ENCODE peak calls at places on chromosomes 2 and 18, in six cellular contexts. Q is BJ, B is psoas muscle, X is SK-N-SH, U is AG04449, J is WERI-Rb-1. V is an unnamed sample.

GRCh38 chr2:216115224-216115582 is 6.1 kb downstream of the XRCC5 start:
- DNase-seq in Q (no peak), B (no peak), X (no peak), U (no peak), J (peak; percentile 24), V (no peak)

GRCh38 chr2:151946856-151947523 is 118.8 kb upstream of the ARL5A start:
- DNase-seq in Q (no peak), B (peak; percentile 13), X (peak; percentile 62), U (no peak), J (peak; percentile 8), V (no peak)

GRCh38 chr2:166384774-166385173 is 9.0 kb upstream of the SCN9A start:
- DNase-seq in Q (no peak), B (no peak), X (peak; percentile 42), U (no peak), J (no peak), V (no peak)

GRCh38 chr2:499726-500125 is 177.5 kb downstream of the TMEM18 start:
- DNase-seq in Q (no peak), B (no peak), X (no peak), U (no peak), J (no peak), V (peak; percentile 51)

GRCh38 chr2:126881591-126881990 is 17.1 kb upstream of the TEX51 start:
- DNase-seq in Q (no peak), B (no peak), X (no peak), U (no peak), J (no peak), V (no peak)

GRCh38 chr2:88561646-88562388 is 65.4 kb downstream of the EIF2AK3 start:
- DNase-seq in Q (no peak), B (no peak), X (no peak), U (no peak), J (no peak), V (no peak)

GRCh38 chr2:218367415-218368149 is 10.9 kb downstream of the CATIP start:
- DNase-seq in Q (no peak), B (peak; percentile 90), X (peak; percentile 84), U (no peak), J (no peak), V (peak; percentile 82)

GRCh38 chr18:61606068-61606660 is 272.9 kb downstream of the CDH20 start:
- DNase-seq in Q (no peak), B (peak; percentile 23), X (no peak), U (no peak), J (peak; percentile 17), V (no peak)

GRCh38 chr18:76522104-76522503 is 27.1 kb upstream of the ZNF516 start:
- DNase-seq in Q (no peak), B (no peak), X (no peak), U (no peak), J (no peak), V (no peak)

GRCh38 chr2:32455816-32456215 is 99.0 kb downstream of the BIRC6 start:
- DNase-seq in Q (no peak), B (no peak), X (no peak), U (no peak), J (no peak), V (no peak)

GRCh38 chr2:16135913-16136310 is 195.6 kb downstream of the MYCN start:
- DNase-seq in Q (no peak), B (no peak), X (no peak), U (no peak), J (no peak), V (no peak)

GRCh38 chr2:143169105-143169504 is 39.9 kb downstream of the ARHGAP15 start:
- DNase-seq in Q (no peak), B (no peak), X (no peak), U (no peak), J (no peak), V (no peak)

GRCh38 chr2:219230201-219230540 is 565 bp downstream of the ANKZF1 start:
- DNase-seq in Q (no peak), B (no peak), X (peak; percentile 65), U (no peak), J (peak; percentile 43), V (no peak)

GRCh38 chr2:229675569-229675968 is 38.8 kb downstream of the DNER start:
- DNase-seq in Q (no peak), B (no peak), X (peak; percentile 34), U (no peak), J (no peak), V (no peak)

GRCh38 chr2:224904390-224904789 is 137.9 kb downstream of the DOCK10 start:
- DNase-seq in Q (no peak), B (no peak), X (no peak), U (no peak), J (no peak), V (no peak)

GRCh38 chr2:128322651-128323491 is 4.2 kb upstream of the HS6ST1 start:
- DNase-seq in Q (no peak), B (peak; percentile 46), X (peak; percentile 49), U (no peak), J (no peak), V (peak; percentile 68)

GRCh38 chr2:46913471-46914381 is 1.9 kb downstream of the MCFD2 start:
- DNase-seq in Q (no peak), B (peak; percentile 30), X (peak; percentile 29), U (no peak), J (peak; percentile 35), V (no peak)

GRCh38 chr2:111883661-111884591 is at the start of gene ANAPC1:
- DNase-seq in Q (peak; percentile 17), B (peak; percentile 86), X (peak; percentile 90), U (no peak), J (peak; percentile 89), V (peak; percentile 90)

GRCh38 chr2:121788685-121789084 is 33.2 kb downstream of the TSN start:
- DNase-seq in Q (no peak), B (no peak), X (no peak), U (no peak), J (no peak), V (no peak)

GRCh38 chr2:128779301-128780095 is 460.8 kb upstream of the HS6ST1 start:
- DNase-seq in Q (no peak), B (no peak), X (no peak), U (no peak), J (no peak), V (no peak)

GRCh38 chr2:186984966-186985365 is 136.0 kb upstream of the ZSWIM2 start:
- DNase-seq in Q (no peak), B (no peak), X (no peak), U (no peak), J (no peak), V (peak; percentile 15)

GRCh38 chr2:47784349-47784851 is 1.5 kb downstream of the MSH6 start:
- DNase-seq in Q (no peak), B (no peak), X (no peak), U (no peak), J (no peak), V (no peak)

GRCh38 chr2:74053959-74054715 is 69.4 kb downstream of the TET3 start:
- DNase-seq in Q (no peak), B (no peak), X (no peak), U (no peak), J (no peak), V (no peak)

GRCh38 chr2:234542742-234543141 is 45.9 kb upstream of the ARL4C start:
- DNase-seq in Q (no peak), B (no peak), X (no peak), U (no peak), J (no peak), V (no peak)

DNA sequence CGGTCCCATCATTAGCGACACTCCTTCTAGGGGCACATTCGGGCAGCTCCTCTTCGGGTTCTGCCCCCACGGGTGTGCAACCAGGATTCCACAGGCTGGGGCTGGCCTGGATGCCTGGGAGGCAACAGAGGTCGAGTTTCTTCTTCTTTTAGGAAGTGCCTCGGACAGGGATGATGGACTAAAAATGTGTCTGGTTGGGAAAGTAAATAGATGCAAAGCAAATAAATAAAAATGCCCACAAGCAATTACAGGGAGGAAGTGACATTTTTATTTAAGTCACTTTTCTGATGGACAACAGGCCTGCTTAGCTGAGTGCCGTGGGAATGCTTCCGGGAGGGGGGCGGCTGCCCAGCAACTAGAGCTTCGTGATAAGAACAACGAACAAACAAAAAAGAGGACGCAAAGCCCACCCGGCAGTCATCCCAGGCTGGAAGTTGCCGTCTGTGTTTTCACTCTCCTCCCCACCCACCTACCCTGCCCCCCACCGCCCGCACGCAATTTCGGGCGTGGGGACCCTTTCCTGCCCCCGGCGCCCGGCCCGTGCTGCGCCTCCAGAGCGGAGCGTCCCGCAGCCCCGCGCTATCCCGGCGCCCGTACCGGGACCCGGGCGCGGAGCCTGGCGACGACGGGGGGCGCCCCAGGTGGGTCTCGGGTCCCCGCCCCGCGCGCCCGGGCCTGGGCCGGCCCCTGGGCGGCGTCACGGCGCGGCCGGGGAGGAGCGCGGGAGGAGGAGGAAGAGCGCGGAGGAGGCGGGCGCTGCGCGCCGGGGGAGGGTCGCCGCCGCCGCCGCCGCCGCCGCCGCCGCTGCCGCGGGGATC is 412 bp upstream of the NCK2 start:
- DNase-seq in Q (no peak), B (peak; percentile 65), X (peak; percentile 96), U (no peak), J (peak; percentile 58), V (no peak)
- TF ChIP-seq CTCF in Q (no peak), B (no peak), X (no peak), U (no peak), J (no peak), V (no peak)

DNA sequence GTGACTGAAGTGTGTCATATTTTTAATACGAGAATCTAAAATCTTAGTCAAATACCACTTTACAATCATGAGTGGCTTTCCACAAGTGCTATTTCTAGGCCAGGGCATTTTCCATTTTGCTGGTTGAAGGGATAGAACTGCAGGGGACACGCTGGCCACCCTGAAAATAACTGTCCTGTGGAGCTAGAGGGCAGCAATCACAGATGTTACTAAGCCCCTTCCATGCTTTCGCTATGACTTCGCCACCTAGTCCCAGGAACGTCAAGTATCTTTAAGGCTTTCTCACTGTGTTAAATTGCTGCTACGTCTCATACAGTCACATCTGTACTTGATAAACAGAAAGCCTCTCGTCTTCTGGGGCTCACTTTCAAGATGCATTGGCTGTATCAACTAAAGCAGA is 171.8 kb downstream of the CDH2 start:
- DNase-seq in Q (no peak), B (no peak), X (no peak), U (no peak), J (no peak), V (no peak)
- TF ChIP-seq CTCF in Q (no peak), B (no peak), X (no peak), U (no peak), J (no peak), V (no peak)

GRCh38 chr2:179340678-179341077 is 76.0 kb upstream of the SESTD1 start:
- DNase-seq in Q (no peak), B (no peak), X (no peak), U (no peak), J (no peak), V (no peak)
- TF ChIP-seq CTCF in Q (peak; percentile 28), B (peak; percentile 14), X (peak; percentile 42), U (peak; percentile 16), J (no peak), V (peak; percentile 47)

GRCh38 chr18:28960146-28960545 is 783.2 kb upstream of the CDH2 start:
- DNase-seq in Q (no peak), B (no peak), X (no peak), U (no peak), J (no peak), V (no peak)

GRCh38 chr18:28963481-28963880 is 786.6 kb upstream of the CDH2 start:
- DNase-seq in Q (no peak), B (no peak), X (no peak), U (peak; percentile 14), J (no peak), V (no peak)

DNA sequence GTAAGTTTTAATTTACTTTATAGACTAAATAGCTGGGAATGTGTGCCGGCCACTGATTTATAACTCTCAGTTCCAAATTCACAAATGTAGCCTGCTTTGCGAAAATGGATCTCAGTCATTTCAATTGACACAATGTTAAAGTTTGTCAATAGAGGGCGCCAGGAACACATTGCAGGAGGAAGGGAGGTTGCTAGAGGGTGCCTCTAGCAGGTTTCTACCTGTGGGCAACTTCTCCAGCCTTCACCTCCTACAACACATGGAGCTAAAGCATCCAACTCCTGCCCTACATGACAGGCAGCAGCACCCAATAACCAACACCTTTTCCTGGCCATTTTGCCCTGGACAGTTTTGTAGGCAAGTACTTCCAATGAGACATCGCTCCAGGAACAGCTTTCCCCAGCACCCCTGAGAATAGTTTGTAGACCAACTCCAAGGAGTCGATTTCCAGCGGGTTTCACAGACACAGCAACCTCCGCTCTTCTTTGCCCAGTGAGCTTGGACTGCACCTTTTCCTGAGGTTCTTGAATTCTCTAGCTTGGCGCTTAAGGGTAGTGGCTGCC is 784.8 kb upstream of the CDH2 start:
- DNase-seq in Q (no peak), B (no peak), X (peak; percentile 14), U (no peak), J (peak; percentile 51), V (no peak)
- TF ChIP-seq CTCF in Q (peak; percentile 65), B (no peak), X (peak; percentile 61), U (peak; percentile 59), J (peak; percentile 80), V (peak; percentile 70)

V was measured in type B pancreatic cell.